ENCODE peak calls at places on chromosomes 4 and X, in eight cellular contexts. R is HCT116, N is K562, O is SK-N-SH, D is GM23338, W is HepG2, I is GM12878, B is HL-60. Y is an unnamed sample.

GRCh38 chr4:1632109-1633104 is 51.7 kb downstream of the FAM53A start:
- DNase-seq in R (no peak), N (peak), O (no peak), D (no peak), W (no peak), I (no peak), B (no peak), Y (no peak)

GRCh38 chr4:17058506-17058905 is 160.1 kb upstream of the LDB2 start:
- DNase-seq in R (no peak), N (no peak), O (no peak), D (no peak), W (no peak), I (no peak), B (no peak), Y (no peak)

GRCh38 chr4:112210777-112211176 is 20.8 kb upstream of the AP1AR start:
- DNase-seq in R (no peak), N (no peak), O (no peak), D (no peak), W (no peak), I (no peak), B (no peak), Y (no peak)

GRCh38 chr4:185004562-185005208 is 13.6 kb upstream of the HELT start:
- DNase-seq in R (no peak), N (no peak), O (no peak), D (peak), W (no peak), I (no peak), B (no peak), Y (no peak)

GRCh38 chr4:77465271-77465670 is 140.3 kb upstream of the CXCL13 start:
- DNase-seq in R (no peak), N (no peak), O (no peak), D (peak), W (no peak), I (no peak), B (no peak), Y (no peak)

GRCh38 chr4:3218824-3219760 is 29.9 kb upstream of the MSANTD1 start:
- DNase-seq in R (no peak), N (no peak), O (peak), D (no peak), W (no peak), I (no peak), B (no peak), Y (no peak)

GRCh38 chr4:4425696-4426095 is 38.8 kb downstream of the NSG1 start:
- DNase-seq in R (no peak), N (no peak), O (no peak), D (no peak), W (no peak), I (no peak), B (no peak), Y (no peak)

GRCh38 chr4:39319678-39320077 is 46.5 kb downstream of the RFC1 start:
- DNase-seq in R (peak), N (peak), O (peak), D (no peak), W (peak), I (no peak), B (no peak), Y (peak)

GRCh38 chrX:16822723-16823122 is 36.5 kb downstream of the TXLNG start:
- DNase-seq in R (no peak), N (no peak), O (no peak), D (no peak), W (no peak), I (no peak), B (no peak), Y (no peak)

GRCh38 chrX:11864171-11864570 is 106.1 kb downstream of the MSL3 start:
- DNase-seq in R (no peak), N (no peak), O (no peak), D (no peak), W (no peak), I (no peak), B (no peak), Y (no peak)

GRCh38 chr4:9987749-9988346 is 33.4 kb downstream of the SLC2A9 start:
- DNase-seq in R (no peak), N (no peak), O (no peak), D (no peak), W (no peak), I (no peak), B (no peak), Y (no peak)

GRCh38 chr4:34731045-34731444 is 1513.3 kb downstream of the ARAP2 start:
- DNase-seq in R (no peak), N (no peak), O (no peak), D (no peak), W (no peak), I (no peak), B (no peak), Y (no peak)

GRCh38 chr4:136769717-136770116 is 762.6 kb downstream of the PCDH18 start:
- DNase-seq in R (no peak), N (no peak), O (no peak), D (no peak), W (no peak), I (no peak), B (no peak), Y (no peak)

GRCh38 chr4:114867291-114867690 is 246.1 kb downstream of the NDST4 start:
- DNase-seq in R (no peak), N (no peak), O (no peak), D (no peak), W (no peak), I (no peak), B (no peak), Y (no peak)

GRCh38 chrX:30141966-30142365 is 73.4 kb upstream of the MAGEB2 start:
- DNase-seq in R (peak), N (peak), O (peak), D (peak), W (peak), I (no peak), B (no peak), Y (no peak)

DNA sequence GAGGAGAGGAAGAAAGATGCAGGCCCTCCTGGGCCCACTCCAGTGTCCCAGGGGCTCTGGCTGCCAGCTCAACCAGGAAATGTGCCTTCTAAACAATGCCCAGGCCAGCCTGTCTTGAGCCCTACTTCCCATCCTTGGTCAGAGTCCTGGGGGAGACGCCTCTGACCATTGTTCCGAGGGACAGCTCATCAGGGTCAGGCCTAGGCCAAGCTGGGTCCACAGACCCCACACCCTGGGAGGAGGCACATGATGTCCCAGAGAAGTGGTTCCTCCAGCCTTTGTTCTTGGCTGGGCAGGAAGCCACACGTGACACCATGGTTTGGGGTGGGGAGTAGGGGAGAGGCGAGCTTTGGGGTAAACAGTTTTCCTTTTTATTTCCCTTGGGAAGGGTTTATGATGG is 102.5 kb downstream of the EFNB1 start:
- DNase-seq in R (no peak), N (no peak), O (no peak), D (no peak), W (no peak), I (no peak), B (no peak), Y (no peak)
- H3K27ac ChIP-seq in R (no peak), N (no peak), O (no peak), D (no peak), W (no peak), I (no peak), B (no peak), Y (no peak)

GRCh38 chrX:106672527-106672926 is 54.0 kb upstream of the RNF128 start:
- DNase-seq in R (no peak), N (no peak), O (no peak), D (no peak), W (no peak), I (no peak), B (no peak), Y (no peak)

DNA sequence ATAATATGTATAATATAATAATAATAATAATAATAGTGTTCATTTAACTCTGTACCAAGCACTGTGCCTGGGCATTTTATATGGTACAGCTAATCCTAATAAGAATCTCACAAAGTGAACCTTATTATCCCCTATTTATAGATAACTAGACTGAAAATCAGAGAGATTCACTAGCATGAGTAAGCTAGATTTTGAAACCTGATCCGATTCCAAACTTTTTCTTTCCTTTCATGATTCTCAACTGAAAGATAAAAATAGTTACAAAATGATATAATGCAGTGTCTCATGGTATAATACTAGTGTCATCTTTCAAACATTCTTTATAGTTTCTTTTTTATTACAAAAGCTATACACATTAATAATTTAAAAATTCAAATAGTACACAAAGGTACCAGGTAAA is 55.9 kb upstream of the RNF128 start:
- DNase-seq in R (no peak), N (no peak), O (no peak), D (no peak), W (no peak), I (no peak), B (no peak), Y (no peak)
- TF ChIP-seq REST in R (no peak), N (no peak), O (no peak), D (no peak), W (no peak), I (no peak), B (no peak), Y (no peak)

GRCh38 chr4:11543710-11544109 is 115.0 kb upstream of the HS3ST1 start:
- DNase-seq in R (peak), N (no peak), O (no peak), D (no peak), W (no peak), I (no peak), B (no peak), Y (no peak)
- TF ChIP-seq POLR2AphosphoS5 in R (peak), N (no peak), O (no peak), D (no peak), W (no peak), I (no peak), B (no peak), Y (no peak)

GRCh38 chrX:144790148-144790547 is 457.2 kb upstream of the SPANXN1 start:
- DNase-seq in R (no peak), N (no peak), O (no peak), D (no peak), W (no peak), I (no peak), B (no peak), Y (no peak)

GRCh38 chrX:144791298-144791697 is 456.0 kb upstream of the SPANXN1 start:
- DNase-seq in R (no peak), N (no peak), O (no peak), D (no peak), W (no peak), I (no peak), B (no peak), Y (no peak)
- H3K27ac ChIP-seq in R (no peak), N (no peak), O (no peak), D (no peak), W (no peak), I (no peak), B (no peak), Y (no peak)

Y was measured in Panc1.